ENCODE peak calls at places on chromosome 2, in ten cellular contexts. J is ovary; Y is heart right ventricle; K is left ventricle myocardium inferior; B is CD8-positive, alpha-beta memory T cell; I is transverse colon; Z is kidney; R is osteoblast; S is fibroblast of lung; U is CD8-positive, alpha-beta T cell. Q is an unnamed sample.

GRCh38 chr2:9252002-9252357 is 45.4 kb downstream of the ASAP2 start:
- DNase-seq in J (no peak), Y (no peak), K (no peak), B (no peak), I (no peak), Z (no peak), R (no peak), S (no peak), U (no peak), Q (peak)

GRCh38 chr2:7780345-7780744 is 863.1 kb downstream of the RNF144A start:
- DNase-seq in J (no peak), Y (no peak), K (no peak), B (no peak), I (no peak), Z (no peak), R (no peak), S (no peak), U (no peak), Q (no peak)

GRCh38 chr2:100259106-100259505 is 63.2 kb downstream of the LONRF2 start:
- DNase-seq in J (no peak), Y (no peak), K (no peak), B (no peak), I (no peak), Z (no peak), R (no peak), S (no peak), U (no peak), Q (no peak)

GRCh38 chr2:230932556-230933511 is 7.8 kb upstream of the GPR55 start:
- DNase-seq in J (peak), Y (peak), K (peak), B (no peak), I (no peak), Z (peak), R (peak), S (peak), U (peak), Q (peak)

GRCh38 chr2:188119112-188119838 is 172.4 kb upstream of the GULP1 start:
- DNase-seq in J (no peak), Y (no peak), K (no peak), B (no peak), I (no peak), Z (no peak), R (no peak), S (no peak), U (no peak), Q (no peak)

GRCh38 chr2:158619496-158619895 is 162.7 kb downstream of the PKP4 start:
- DNase-seq in J (no peak), Y (no peak), K (no peak), B (no peak), I (no peak), Z (no peak), R (no peak), S (peak), U (no peak), Q (no peak)

GRCh38 chr2:97695744-97696143 is 17.6 kb upstream of the ZAP70 start:
- DNase-seq in J (no peak), Y (no peak), K (no peak), B (no peak), I (no peak), Z (no peak), R (no peak), S (no peak), U (no peak), Q (no peak)

GRCh38 chr2:233369897-233370758 is 15.8 kb downstream of the DGKD start:
- DNase-seq in J (no peak), Y (no peak), K (no peak), B (no peak), I (no peak), Z (no peak), R (no peak), S (peak), U (no peak), Q (no peak)

GRCh38 chr2:232843860-232844259 is 26.2 kb upstream of the SNORC start:
- DNase-seq in J (no peak), Y (peak), K (no peak), B (no peak), I (no peak), Z (no peak), R (no peak), S (no peak), U (no peak), Q (no peak)

GRCh38 chr2:40043641-40044040 is 264.6 kb upstream of the THUMPD2 start:
- DNase-seq in J (no peak), Y (no peak), K (no peak), B (no peak), I (no peak), Z (no peak), R (no peak), S (no peak), U (no peak), Q (no peak)

GRCh38 chr2:229627728-229628127 is 86.6 kb downstream of the DNER start:
- DNase-seq in J (no peak), Y (no peak), K (no peak), B (no peak), I (no peak), Z (no peak), R (no peak), S (no peak), U (no peak), Q (peak)

GRCh38 chr2:68714866-68715265 is 19.7 kb upstream of the ARHGAP25 start:
- DNase-seq in J (no peak), Y (peak), K (peak), B (no peak), I (peak), Z (peak), R (no peak), S (no peak), U (no peak), Q (no peak)

GRCh38 chr2:232336956-232337700 is 41.4 kb upstream of the ALPP start:
- DNase-seq in J (peak), Y (no peak), K (peak), B (no peak), I (no peak), Z (peak), R (no peak), S (no peak), U (no peak), Q (no peak)

GRCh38 chr2:170711196-170711773 is 3.9 kb upstream of the SP5 start:
- DNase-seq in J (no peak), Y (no peak), K (no peak), B (no peak), I (no peak), Z (no peak), R (peak), S (no peak), U (no peak), Q (peak)

GRCh38 chr2:67268806-67269205 is 128.3 kb upstream of the ETAA1 start:
- DNase-seq in J (no peak), Y (no peak), K (no peak), B (no peak), I (no peak), Z (no peak), R (no peak), S (peak), U (no peak), Q (no peak)

GRCh38 chr2:19868705-19869550 is 32.9 kb downstream of the TTC32 start:
- DNase-seq in J (peak), Y (peak), K (peak), B (peak), I (peak), Z (peak), R (no peak), S (peak), U (peak), Q (no peak)

GRCh38 chr2:188181035-188181434 is 110.6 kb upstream of the GULP1 start:
- DNase-seq in J (no peak), Y (no peak), K (no peak), B (no peak), I (no peak), Z (no peak), R (no peak), S (peak), U (no peak), Q (no peak)

GRCh38 chr2:168573128-168573903 is 117.2 kb downstream of the CERS6 start:
- DNase-seq in J (no peak), Y (peak), K (no peak), B (no peak), I (no peak), Z (no peak), R (peak), S (peak), U (no peak), Q (peak)

GRCh38 chr2:6148887-6149286 is 456.7 kb downstream of the SOX11 start:
- DNase-seq in J (no peak), Y (no peak), K (no peak), B (no peak), I (no peak), Z (no peak), R (no peak), S (peak), U (no peak), Q (no peak)

GRCh38 chr2:172806426-172807008 is 70.9 kb downstream of the RAPGEF4 start:
- DNase-seq in J (no peak), Y (peak), K (no peak), B (no peak), I (no peak), Z (no peak), R (peak), S (peak), U (no peak), Q (peak)

GRCh38 chr2:219530048-219530963 is 13.3 kb downstream of the CHPF start:
- DNase-seq in J (peak), Y (peak), K (peak), B (peak), I (peak), Z (peak), R (peak), S (peak), U (peak), Q (peak)

GRCh38 chr2:143965493-143966164 is 554.3 kb downstream of the ZEB2 start:
- DNase-seq in J (no peak), Y (no peak), K (no peak), B (no peak), I (no peak), Z (no peak), R (no peak), S (no peak), U (no peak), Q (no peak)

GRCh38 chr2:199404841-199405240 is 52.9 kb downstream of the SATB2 start:
- DNase-seq in J (no peak), Y (no peak), K (no peak), B (no peak), I (no peak), Z (no peak), R (peak), S (peak), U (no peak), Q (no peak)

GRCh38 chr2:135694711-135695110 is 46.9 kb upstream of the UBXN4 start:
- DNase-seq in J (no peak), Y (no peak), K (no peak), B (no peak), I (no peak), Z (no peak), R (no peak), S (peak), U (no peak), Q (no peak)

GRCh38 chr2:27428213-27428977 is at the start of gene NRBP1:
- DNase-seq in J (peak), Y (peak), K (peak), B (peak), I (peak), Z (peak), R (peak), S (peak), U (peak), Q (peak)

GRCh38 chr2:112836695-112837117 is at the start of gene IL1B:
- DNase-seq in J (no peak), Y (no peak), K (no peak), B (no peak), I (no peak), Z (no peak), R (peak), S (peak), U (no peak), Q (no peak)

GRCh38 chr2:242046184-242046826 is 176.8 kb downstream of the RTP5 start:
- DNase-seq in J (no peak), Y (no peak), K (no peak), B (no peak), I (no peak), Z (no peak), R (no peak), S (no peak), U (no peak), Q (no peak)

GRCh38 chr2:229660951-229661350 is 53.4 kb downstream of the DNER start:
- DNase-seq in J (no peak), Y (no peak), K (no peak), B (no peak), I (no peak), Z (no peak), R (no peak), S (peak), U (no peak), Q (no peak)

GRCh38 chr2:130353291-130354134 is 2.3 kb upstream of the PTPN18 start:
- DNase-seq in J (no peak), Y (no peak), K (no peak), B (no peak), I (no peak), Z (no peak), R (no peak), S (no peak), U (no peak), Q (no peak)

GRCh38 chr2:126913329-126913728 is 14.6 kb downstream of the TEX51 start:
- DNase-seq in J (no peak), Y (no peak), K (no peak), B (no peak), I (no peak), Z (peak), R (no peak), S (no peak), U (no peak), Q (no peak)

GRCh38 chr2:238914648-238915015 is 66.7 kb downstream of the TWIST2 start:
- DNase-seq in J (no peak), Y (no peak), K (no peak), B (no peak), I (no peak), Z (no peak), R (peak), S (peak), U (no peak), Q (no peak)
- H3K27ac ChIP-seq in J (no peak), Y (no peak), K (no peak), B (no peak), I (no peak), Z (no peak), R (peak), S (no peak), U (no peak), Q (no peak)

DNA sequence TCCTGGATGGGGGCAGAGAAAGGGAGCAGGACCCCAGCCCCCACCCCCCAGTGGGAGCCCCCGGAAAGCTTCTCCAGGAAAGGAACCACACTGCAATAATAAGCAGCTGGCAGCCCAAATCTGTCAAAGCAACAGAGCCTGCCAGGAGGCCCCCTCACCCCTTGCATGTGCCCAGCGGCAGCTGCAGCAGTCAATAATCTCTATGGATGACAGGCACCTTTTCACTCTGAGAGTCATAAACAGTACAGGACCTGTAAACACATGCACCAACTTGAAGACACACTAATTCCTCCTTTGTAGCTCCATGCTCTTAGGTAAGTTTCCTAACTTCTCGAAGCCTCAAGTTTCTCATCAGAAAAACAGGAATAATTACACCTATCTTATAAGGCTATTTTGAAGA is 26.2 kb upstream of the KDM3A start:
- DNase-seq in J (no peak), Y (no peak), K (no peak), B (no peak), I (no peak), Z (no peak), R (no peak), S (no peak), U (no peak), Q (peak)
- H3K4me3 ChIP-seq in J (no peak), Y (no peak), K (no peak), B (no peak), I (no peak), Z (no peak), R (no peak), S (no peak), U (no peak), Q (peak)

GRCh38 chr2:207138573-207139297 is 27.0 kb downstream of the KLF7 start:
- DNase-seq in J (no peak), Y (no peak), K (no peak), B (no peak), I (no peak), Z (no peak), R (no peak), S (no peak), U (no peak), Q (no peak)
- H3K27ac ChIP-seq in J (peak), Y (peak), K (peak), B (no peak), I (no peak), Z (peak), R (no peak), S (no peak), U (no peak), Q (no peak)

DNA sequence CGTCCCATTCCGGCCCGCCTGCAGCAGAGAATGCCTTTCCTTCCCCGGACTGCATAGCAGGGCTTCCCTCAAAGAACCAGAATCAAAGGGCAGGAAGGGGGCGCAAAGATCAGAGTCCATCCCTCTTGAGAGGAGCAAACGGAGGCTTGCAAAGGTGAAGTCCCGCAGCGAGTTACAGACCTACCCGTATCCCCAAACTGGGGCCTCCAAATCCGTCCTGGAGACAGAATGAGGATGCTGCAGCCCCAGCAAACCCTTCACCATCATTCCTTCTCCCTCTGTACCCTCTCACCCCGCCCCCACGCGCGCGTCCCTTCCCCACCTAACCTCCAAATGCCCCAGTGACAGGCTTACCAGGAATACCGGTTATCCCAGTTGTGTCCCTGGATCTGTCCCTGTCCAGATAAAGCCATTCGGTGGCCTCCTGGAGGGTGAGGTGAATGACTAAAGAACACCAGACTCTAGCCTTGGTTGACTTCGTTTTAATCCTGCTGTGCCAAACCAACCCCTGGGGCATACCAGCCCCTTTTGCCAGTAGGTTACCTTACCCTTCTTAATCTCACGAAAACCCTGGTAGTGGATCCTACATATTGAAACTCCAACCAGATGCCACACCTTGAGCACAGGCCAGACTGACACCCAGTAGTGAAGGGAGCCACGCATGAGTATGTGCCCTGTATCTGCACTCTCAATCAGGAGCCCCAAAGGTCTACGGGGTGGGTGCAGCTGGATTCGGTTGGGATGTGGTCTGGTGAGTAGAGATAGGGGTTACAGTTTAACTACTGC is 961 bp upstream of the SLC40A1 start:
- DNase-seq in J (peak), Y (peak), K (peak), B (no peak), I (peak), Z (peak), R (peak), S (no peak), U (no peak), Q (peak)
- H3K4me3 ChIP-seq in J (peak), Y (peak), K (peak), B (peak), I (peak), Z (peak), R (peak), S (peak), U (peak), Q (peak)

GRCh38 chr2:101858246-101858645 is 133.5 kb upstream of the IL1R2 start:
- DNase-seq in J (no peak), Y (no peak), K (no peak), B (no peak), I (no peak), Z (no peak), R (no peak), S (no peak), U (no peak), Q (no peak)

GRCh38 chr2:101852824-101853223 is 138.9 kb upstream of the IL1R2 start:
- DNase-seq in J (no peak), Y (no peak), K (no peak), B (no peak), I (no peak), Z (no peak), R (no peak), S (no peak), U (no peak), Q (no peak)

GRCh38 chr2:101858910-101859309 is 132.8 kb upstream of the IL1R2 start:
- DNase-seq in J (no peak), Y (no peak), K (no peak), B (no peak), I (no peak), Z (no peak), R (no peak), S (no peak), U (no peak), Q (no peak)

GRCh38 chr2:101854877-101855276 is 136.9 kb upstream of the IL1R2 start:
- DNase-seq in J (no peak), Y (no peak), K (no peak), B (no peak), I (peak), Z (no peak), R (no peak), S (no peak), U (no peak), Q (no peak)

DNA sequence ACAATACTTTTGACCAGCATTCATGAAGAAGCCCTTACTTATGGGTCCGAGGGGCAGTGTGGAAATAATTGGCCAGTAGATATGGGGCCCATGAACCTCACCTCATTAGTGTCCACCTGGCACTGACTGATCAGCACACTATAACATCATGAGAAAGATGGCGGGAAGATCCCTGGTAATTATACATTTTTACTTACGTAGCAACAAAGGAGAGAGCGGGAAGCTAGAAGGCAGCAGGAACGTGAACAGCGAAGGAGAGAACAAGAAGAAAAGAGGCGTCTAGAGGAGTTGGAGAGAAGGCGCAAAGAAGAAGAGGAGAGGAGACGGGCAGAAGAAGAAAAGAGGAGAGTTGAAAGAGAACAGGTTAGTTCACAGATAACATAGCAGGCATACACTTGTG is 136.0 kb upstream of the IL1R2 start:
- DNase-seq in J (no peak), Y (no peak), K (no peak), B (no peak), I (no peak), Z (no peak), R (no peak), S (no peak), U (no peak), Q (no peak)
- H3K27ac ChIP-seq in J (no peak), Y (no peak), K (no peak), B (no peak), I (no peak), Z (no peak), R (no peak), S (no peak), U (no peak), Q (no peak)

GRCh38 chr2:71647346-71647745 is 194.0 kb downstream of the DYSF start:
- DNase-seq in J (no peak), Y (no peak), K (no peak), B (no peak), I (no peak), Z (no peak), R (no peak), S (peak), U (no peak), Q (no peak)
- H3K4me3 ChIP-seq in J (no peak), Y (no peak), K (no peak), B (no peak), I (no peak), Z (no peak), R (no peak), S (no peak), U (no peak), Q (no peak)

DNA sequence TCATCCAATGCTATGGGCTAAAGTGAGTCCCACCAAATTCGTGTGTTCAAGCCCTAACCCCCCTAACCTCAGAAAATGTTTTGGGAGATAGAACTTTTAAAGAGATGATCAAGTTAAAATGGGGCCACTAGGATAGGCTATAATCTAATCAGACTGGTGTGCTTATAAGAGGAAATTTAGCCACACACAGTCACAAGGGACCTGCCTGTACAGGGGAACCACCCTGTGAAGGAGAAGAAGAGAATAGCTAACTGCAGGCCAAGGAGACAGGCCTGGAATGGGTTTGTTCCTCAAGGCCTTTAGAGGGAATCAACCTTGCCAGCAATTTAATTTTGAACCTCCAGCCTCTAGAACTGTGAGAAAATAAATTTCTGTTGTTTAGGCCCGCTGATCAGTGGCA is 36.0 kb upstream of the TANK start:
- DNase-seq in J (no peak), Y (no peak), K (no peak), B (no peak), I (no peak), Z (no peak), R (no peak), S (no peak), U (no peak), Q (no peak)
- H3K27ac ChIP-seq in J (peak), Y (peak), K (peak), B (no peak), I (peak), Z (no peak), R (peak), S (peak), U (no peak), Q (no peak)

Q was measured in SJCRH30.